ENCODE peak calls at places on chromosome 20, in eight cellular contexts. One of them, this sample, is unnamed.

GRCh38 chr20:44074252-44075151 is 112.5 kb downstream of the JPH2 start:
- DNase-seq in fibroblast of lung: peak
- DNase-seq in activated naive CD4-positive, alpha-beta T cell treated with Interleukin-2 at 50 U/mL for 16 hours: no peak
- DNase-seq in astrocyte: peak
- DNase-seq in left kidney: peak
- DNase-seq in stimulated activated CD4-positive, alpha-beta T cell treated with anti-CD3 and anti-CD28 coated beads, Interleukin-4, amount 100 ng/mL, for 4 hours: no peak
- DNase-seq in cerebellar nuclear complex: no peak
- DNase-seq in hippocampal formation: no peak
- DNase-seq in this sample: peak

GRCh38 chr20:21027569-21027968 is 78.6 kb downstream of the LINC00237 start:
- DNase-seq in fibroblast of lung: no peak
- DNase-seq in activated naive CD4-positive, alpha-beta T cell treated with Interleukin-2 at 50 U/mL for 16 hours: no peak
- DNase-seq in astrocyte: no peak
- DNase-seq in left kidney: peak
- DNase-seq in stimulated activated CD4-positive, alpha-beta T cell treated with anti-CD3 and anti-CD28 coated beads, Interleukin-4, amount 100 ng/mL, for 4 hours: no peak
- DNase-seq in cerebellar nuclear complex: no peak
- DNase-seq in hippocampal formation: no peak
- DNase-seq in this sample: no peak

GRCh38 chr20:38881806-38882440 is 44.3 kb upstream of the FAM83D start:
- DNase-seq in fibroblast of lung: no peak
- DNase-seq in activated naive CD4-positive, alpha-beta T cell treated with Interleukin-2 at 50 U/mL for 16 hours: no peak
- DNase-seq in astrocyte: no peak
- DNase-seq in left kidney: no peak
- DNase-seq in stimulated activated CD4-positive, alpha-beta T cell treated with anti-CD3 and anti-CD28 coated beads, Interleukin-4, amount 100 ng/mL, for 4 hours: no peak
- DNase-seq in cerebellar nuclear complex: no peak
- DNase-seq in hippocampal formation: no peak
- DNase-seq in this sample: no peak

GRCh38 chr20:47795214-47795667 is 10.0 kb upstream of the SULF2 start:
- DNase-seq in fibroblast of lung: no peak
- DNase-seq in activated naive CD4-positive, alpha-beta T cell treated with Interleukin-2 at 50 U/mL for 16 hours: no peak
- DNase-seq in astrocyte: peak
- DNase-seq in left kidney: no peak
- DNase-seq in stimulated activated CD4-positive, alpha-beta T cell treated with anti-CD3 and anti-CD28 coated beads, Interleukin-4, amount 100 ng/mL, for 4 hours: no peak
- DNase-seq in cerebellar nuclear complex: no peak
- DNase-seq in hippocampal formation: no peak
- DNase-seq in this sample: no peak

GRCh38 chr20:58014628-58015315 is 213.7 kb downstream of the ANKRD60 start:
- DNase-seq in fibroblast of lung: no peak
- DNase-seq in activated naive CD4-positive, alpha-beta T cell treated with Interleukin-2 at 50 U/mL for 16 hours: no peak
- DNase-seq in astrocyte: peak
- DNase-seq in left kidney: peak
- DNase-seq in stimulated activated CD4-positive, alpha-beta T cell treated with anti-CD3 and anti-CD28 coated beads, Interleukin-4, amount 100 ng/mL, for 4 hours: no peak
- DNase-seq in cerebellar nuclear complex: no peak
- DNase-seq in hippocampal formation: no peak
- DNase-seq in this sample: no peak

GRCh38 chr20:63290677-63291472 is 2.1 kb upstream of the COL20A1 start:
- DNase-seq in fibroblast of lung: peak
- DNase-seq in activated naive CD4-positive, alpha-beta T cell treated with Interleukin-2 at 50 U/mL for 16 hours: peak
- DNase-seq in astrocyte: peak
- DNase-seq in left kidney: peak
- DNase-seq in stimulated activated CD4-positive, alpha-beta T cell treated with anti-CD3 and anti-CD28 coated beads, Interleukin-4, amount 100 ng/mL, for 4 hours: peak
- DNase-seq in cerebellar nuclear complex: no peak
- DNase-seq in hippocampal formation: no peak
- DNase-seq in this sample: no peak

GRCh38 chr20:17533396-17533795 is 2.2 kb upstream of the BFSP1 start:
- DNase-seq in fibroblast of lung: peak
- DNase-seq in activated naive CD4-positive, alpha-beta T cell treated with Interleukin-2 at 50 U/mL for 16 hours: no peak
- DNase-seq in astrocyte: peak
- DNase-seq in left kidney: peak
- DNase-seq in stimulated activated CD4-positive, alpha-beta T cell treated with anti-CD3 and anti-CD28 coated beads, Interleukin-4, amount 100 ng/mL, for 4 hours: no peak
- DNase-seq in cerebellar nuclear complex: no peak
- DNase-seq in hippocampal formation: no peak
- DNase-seq in this sample: peak

GRCh38 chr20:528923-529594 is 14.5 kb downstream of the CSNK2A1 start:
- DNase-seq in fibroblast of lung: peak
- DNase-seq in activated naive CD4-positive, alpha-beta T cell treated with Interleukin-2 at 50 U/mL for 16 hours: no peak
- DNase-seq in astrocyte: peak
- DNase-seq in left kidney: no peak
- DNase-seq in stimulated activated CD4-positive, alpha-beta T cell treated with anti-CD3 and anti-CD28 coated beads, Interleukin-4, amount 100 ng/mL, for 4 hours: no peak
- DNase-seq in cerebellar nuclear complex: no peak
- DNase-seq in hippocampal formation: no peak
- DNase-seq in this sample: no peak

GRCh38 chr20:32356935-32357868 is 929 bp upstream of the ASXL1 start:
- DNase-seq in fibroblast of lung: no peak
- DNase-seq in activated naive CD4-positive, alpha-beta T cell treated with Interleukin-2 at 50 U/mL for 16 hours: no peak
- DNase-seq in astrocyte: peak
- DNase-seq in left kidney: no peak
- DNase-seq in stimulated activated CD4-positive, alpha-beta T cell treated with anti-CD3 and anti-CD28 coated beads, Interleukin-4, amount 100 ng/mL, for 4 hours: no peak
- DNase-seq in cerebellar nuclear complex: no peak
- DNase-seq in hippocampal formation: no peak
- DNase-seq in this sample: peak

GRCh38 chr20:44911264-44911921 is 1.5 kb downstream of the PABPC1L start:
- DNase-seq in fibroblast of lung: peak
- DNase-seq in activated naive CD4-positive, alpha-beta T cell treated with Interleukin-2 at 50 U/mL for 16 hours: peak
- DNase-seq in astrocyte: no peak
- DNase-seq in left kidney: peak
- DNase-seq in stimulated activated CD4-positive, alpha-beta T cell treated with anti-CD3 and anti-CD28 coated beads, Interleukin-4, amount 100 ng/mL, for 4 hours: peak
- DNase-seq in cerebellar nuclear complex: no peak
- DNase-seq in hippocampal formation: no peak
- DNase-seq in this sample: no peak

GRCh38 chr20:48455606-48456360 is 372.0 kb downstream of the PREX1 start:
- DNase-seq in fibroblast of lung: no peak
- DNase-seq in activated naive CD4-positive, alpha-beta T cell treated with Interleukin-2 at 50 U/mL for 16 hours: no peak
- DNase-seq in astrocyte: no peak
- DNase-seq in left kidney: peak
- DNase-seq in stimulated activated CD4-positive, alpha-beta T cell treated with anti-CD3 and anti-CD28 coated beads, Interleukin-4, amount 100 ng/mL, for 4 hours: no peak
- DNase-seq in cerebellar nuclear complex: no peak
- DNase-seq in hippocampal formation: no peak
- DNase-seq in this sample: peak

GRCh38 chr20:4341804-4342560 is 326.6 kb upstream of the RNF24 start:
- DNase-seq in fibroblast of lung: peak
- DNase-seq in activated naive CD4-positive, alpha-beta T cell treated with Interleukin-2 at 50 U/mL for 16 hours: no peak
- DNase-seq in astrocyte: peak
- DNase-seq in left kidney: peak
- DNase-seq in stimulated activated CD4-positive, alpha-beta T cell treated with anti-CD3 and anti-CD28 coated beads, Interleukin-4, amount 100 ng/mL, for 4 hours: no peak
- DNase-seq in cerebellar nuclear complex: no peak
- DNase-seq in hippocampal formation: no peak
- DNase-seq in this sample: no peak

GRCh38 chr20:38094373-38094775 is 60.8 kb downstream of the RPRD1B start:
- DNase-seq in fibroblast of lung: peak
- DNase-seq in activated naive CD4-positive, alpha-beta T cell treated with Interleukin-2 at 50 U/mL for 16 hours: peak
- DNase-seq in astrocyte: peak
- DNase-seq in left kidney: peak
- DNase-seq in stimulated activated CD4-positive, alpha-beta T cell treated with anti-CD3 and anti-CD28 coated beads, Interleukin-4, amount 100 ng/mL, for 4 hours: peak
- DNase-seq in cerebellar nuclear complex: no peak
- DNase-seq in hippocampal formation: no peak
- DNase-seq in this sample: no peak

GRCh38 chr20:6533828-6534388 is 233.6 kb upstream of the BMP2 start:
- DNase-seq in fibroblast of lung: peak
- DNase-seq in activated naive CD4-positive, alpha-beta T cell treated with Interleukin-2 at 50 U/mL for 16 hours: no peak
- DNase-seq in astrocyte: peak
- DNase-seq in left kidney: peak
- DNase-seq in stimulated activated CD4-positive, alpha-beta T cell treated with anti-CD3 and anti-CD28 coated beads, Interleukin-4, amount 100 ng/mL, for 4 hours: no peak
- DNase-seq in cerebellar nuclear complex: no peak
- DNase-seq in hippocampal formation: no peak
- DNase-seq in this sample: no peak

GRCh38 chr20:24469116-24470030 is at the start of gene SYNDIG1:
- DNase-seq in fibroblast of lung: no peak
- DNase-seq in activated naive CD4-positive, alpha-beta T cell treated with Interleukin-2 at 50 U/mL for 16 hours: no peak
- DNase-seq in astrocyte: no peak
- DNase-seq in left kidney: peak
- DNase-seq in stimulated activated CD4-positive, alpha-beta T cell treated with anti-CD3 and anti-CD28 coated beads, Interleukin-4, amount 100 ng/mL, for 4 hours: no peak
- DNase-seq in cerebellar nuclear complex: peak
- DNase-seq in hippocampal formation: peak
- DNase-seq in this sample: peak

GRCh38 chr20:23362392-23363256 is 642 bp downstream of the GZF1 start:
- DNase-seq in fibroblast of lung: no peak
- DNase-seq in activated naive CD4-positive, alpha-beta T cell treated with Interleukin-2 at 50 U/mL for 16 hours: peak
- DNase-seq in astrocyte: peak
- DNase-seq in left kidney: no peak
- DNase-seq in stimulated activated CD4-positive, alpha-beta T cell treated with anti-CD3 and anti-CD28 coated beads, Interleukin-4, amount 100 ng/mL, for 4 hours: no peak
- DNase-seq in cerebellar nuclear complex: no peak
- DNase-seq in hippocampal formation: no peak
- DNase-seq in this sample: peak

GRCh38 chr20:57513199-57513598 is 11.7 kb downstream of the CTCFL start:
- DNase-seq in fibroblast of lung: peak
- DNase-seq in activated naive CD4-positive, alpha-beta T cell treated with Interleukin-2 at 50 U/mL for 16 hours: no peak
- DNase-seq in astrocyte: peak
- DNase-seq in left kidney: no peak
- DNase-seq in stimulated activated CD4-positive, alpha-beta T cell treated with anti-CD3 and anti-CD28 coated beads, Interleukin-4, amount 100 ng/mL, for 4 hours: no peak
- DNase-seq in cerebellar nuclear complex: no peak
- DNase-seq in hippocampal formation: no peak
- DNase-seq in this sample: no peak

GRCh38 chr20:51668932-51669331 is 99.3 kb downstream of the ATP9A start:
- DNase-seq in fibroblast of lung: no peak
- DNase-seq in activated naive CD4-positive, alpha-beta T cell treated with Interleukin-2 at 50 U/mL for 16 hours: no peak
- DNase-seq in astrocyte: no peak
- DNase-seq in left kidney: no peak
- DNase-seq in stimulated activated CD4-positive, alpha-beta T cell treated with anti-CD3 and anti-CD28 coated beads, Interleukin-4, amount 100 ng/mL, for 4 hours: no peak
- DNase-seq in cerebellar nuclear complex: no peak
- DNase-seq in hippocampal formation: no peak
- DNase-seq in this sample: no peak

GRCh38 chr20:20406306-20406705 is 38.4 kb downstream of the INSM1 start:
- DNase-seq in fibroblast of lung: no peak
- DNase-seq in activated naive CD4-positive, alpha-beta T cell treated with Interleukin-2 at 50 U/mL for 16 hours: no peak
- DNase-seq in astrocyte: no peak
- DNase-seq in left kidney: no peak
- DNase-seq in stimulated activated CD4-positive, alpha-beta T cell treated with anti-CD3 and anti-CD28 coated beads, Interleukin-4, amount 100 ng/mL, for 4 hours: no peak
- DNase-seq in cerebellar nuclear complex: no peak
- DNase-seq in hippocampal formation: no peak
- DNase-seq in this sample: no peak

GRCh38 chr20:63837475-63837874 is 6.4 kb upstream of the ZBTB46 start:
- DNase-seq in fibroblast of lung: no peak
- DNase-seq in activated naive CD4-positive, alpha-beta T cell treated with Interleukin-2 at 50 U/mL for 16 hours: no peak
- DNase-seq in astrocyte: no peak
- DNase-seq in left kidney: peak
- DNase-seq in stimulated activated CD4-positive, alpha-beta T cell treated with anti-CD3 and anti-CD28 coated beads, Interleukin-4, amount 100 ng/mL, for 4 hours: no peak
- DNase-seq in cerebellar nuclear complex: no peak
- DNase-seq in hippocampal formation: no peak
- DNase-seq in this sample: no peak

GRCh38 chr20:11394145-11394833 is 523.4 kb upstream of the BTBD3 start:
- DNase-seq in fibroblast of lung: peak
- DNase-seq in activated naive CD4-positive, alpha-beta T cell treated with Interleukin-2 at 50 U/mL for 16 hours: no peak
- DNase-seq in astrocyte: peak
- DNase-seq in left kidney: no peak
- DNase-seq in stimulated activated CD4-positive, alpha-beta T cell treated with anti-CD3 and anti-CD28 coated beads, Interleukin-4, amount 100 ng/mL, for 4 hours: no peak
- DNase-seq in cerebellar nuclear complex: no peak
- DNase-seq in hippocampal formation: no peak
- DNase-seq in this sample: no peak

GRCh38 chr20:17488916-17489600 is 42.1 kb downstream of the BFSP1 start:
- DNase-seq in fibroblast of lung: no peak
- DNase-seq in activated naive CD4-positive, alpha-beta T cell treated with Interleukin-2 at 50 U/mL for 16 hours: no peak
- DNase-seq in astrocyte: no peak
- DNase-seq in left kidney: no peak
- DNase-seq in stimulated activated CD4-positive, alpha-beta T cell treated with anti-CD3 and anti-CD28 coated beads, Interleukin-4, amount 100 ng/mL, for 4 hours: no peak
- DNase-seq in cerebellar nuclear complex: no peak
- DNase-seq in hippocampal formation: no peak
- DNase-seq in this sample: no peak